ENCODE peak calls at places on chromosomes 13 and 19, in eight cellular contexts. W is endodermal cell; V is Peyer's patch; K is psoas muscle; X is astrocyte of the cerebellum; T is tibial nerve; Q is fibroblast of lung; I is CD4-positive, CD25-positive, alpha-beta regulatory T cell. N is an unnamed sample.

GRCh38 chr19:52786078-52786463 is 520 bp downstream of the ZNF600 start:
- DNase-seq in T (no peak), X (no peak), W (peak), Q (no peak), I (no peak), V (no peak), K (peak), N (no peak)

GRCh38 chr19:39588066-39588465 is 14.3 kb upstream of the LGALS13 start:
- DNase-seq in K (no peak), I (no peak), X (no peak), T (no peak), W (no peak), V (no peak), Q (no peak), N (no peak)

GRCh38 chr13:24618219-24618955 is 61.8 kb upstream of the ATP12A start:
- DNase-seq in W (no peak), T (no peak), X (no peak), K (no peak), V (peak), I (peak), Q (peak), N (no peak)

GRCh38 chr13:112711528-112712265 is 21.9 kb downstream of the ATP11A start:
- DNase-seq in T (peak), V (peak), Q (peak), K (peak), W (peak), I (no peak), X (peak), N (no peak)

GRCh38 chr19:43809762-43810696 is 7.8 kb upstream of the LYPD5 start:
- DNase-seq in W (no peak), T (no peak), Q (peak), V (no peak), I (no peak), X (peak), K (no peak), N (no peak)

GRCh38 chr19:43777163-43777700 is 3.5 kb downstream of the KCNN4 start:
- DNase-seq in W (no peak), Q (peak), I (peak), K (no peak), X (no peak), T (no peak), V (no peak), N (no peak)

GRCh38 chr13:113002206-113002821 is 33.3 kb downstream of the MCF2L start:
- DNase-seq in Q (no peak), X (no peak), V (no peak), W (peak), T (no peak), I (no peak), K (no peak), N (no peak)

GRCh38 chr19:2811221-2811722 is 8.4 kb upstream of the ZNF554 start:
- DNase-seq in K (no peak), X (no peak), V (no peak), I (no peak), W (no peak), Q (no peak), T (no peak), N (no peak)

GRCh38 chr19:55383789-55384575 is at the start of gene TMEM238:
- DNase-seq in T (no peak), X (no peak), I (peak), W (peak), V (peak), Q (peak), K (peak), N (no peak)

GRCh38 chr13:40390290-40391008 is 276.0 kb downstream of the FOXO1 start:
- DNase-seq in I (no peak), W (no peak), V (no peak), K (no peak), X (no peak), T (no peak), Q (no peak), N (no peak)

GRCh38 chr13:27878274-27878673 is 41.5 kb upstream of the PDX1 start:
- DNase-seq in I (no peak), W (no peak), X (no peak), K (no peak), V (no peak), Q (no peak), T (no peak), N (no peak)

GRCh38 chr13:53007872-53008271 is 20.7 kb upstream of the OLFM4 start:
- DNase-seq in Q (no peak), K (no peak), T (no peak), V (no peak), X (no peak), I (no peak), W (no peak), N (no peak)

GRCh38 chr19:52297601-52298358 is 811 bp downstream of the ZNF480 start:
- DNase-seq in Q (peak), V (no peak), K (no peak), W (peak), X (no peak), T (no peak), I (no peak), N (no peak)

GRCh38 chr13:87498681-87499080 is 172.5 kb upstream of the SLITRK5 start:
- DNase-seq in V (no peak), W (no peak), K (no peak), Q (peak), I (no peak), T (no peak), X (peak), N (no peak)

GRCh38 chr13:79385694-79386093 is 20.4 kb downstream of the RBM26 start:
- DNase-seq in V (no peak), K (no peak), W (no peak), Q (peak), T (no peak), X (no peak), I (no peak), N (no peak)

GRCh38 chr19:511101-511841 is 4.0 kb downstream of the TPGS1 start:
- DNase-seq in Q (peak), W (peak), V (peak), I (peak), K (no peak), T (no peak), X (no peak), N (no peak)

GRCh38 chr13:75876371-75877050 is 240.4 kb downstream of the LMO7 start:
- DNase-seq in V (peak), I (peak), X (peak), W (peak), Q (peak), T (peak), K (peak), N (peak)

GRCh38 chr13:75478659-75479058 is 3.3 kb downstream of the TBC1D4 start:
- DNase-seq in K (no peak), X (no peak), Q (no peak), W (no peak), I (no peak), V (no peak), T (no peak), N (no peak)

GRCh38 chr13:105121221-105121620 is 1414.2 kb downstream of the EFNB2 start:
- DNase-seq in Q (no peak), V (no peak), X (no peak), T (no peak), K (no peak), I (no peak), W (no peak), N (no peak)

GRCh38 chr19:35629332-35629633 is 447 bp downstream of the RBM42 start:
- DNase-seq in K (no peak), Q (no peak), X (no peak), V (no peak), T (no peak), I (no peak), W (no peak), N (no peak)

GRCh38 chr13:77928909-77929308 is 10.3 kb upstream of the EDNRB start:
- DNase-seq in K (no peak), V (no peak), I (no peak), Q (no peak), T (no peak), W (no peak), X (no peak), N (no peak)

GRCh38 chr19:35861640-35862160 is 5.0 kb downstream of the KIRREL2 start:
- DNase-seq in T (no peak), Q (no peak), X (no peak), V (no peak), I (no peak), W (peak), K (no peak), N (no peak)

GRCh38 chr19:35457173-35457572 is 9.1 kb downstream of the FFAR2 start:
- DNase-seq in K (no peak), V (no peak), Q (no peak), I (no peak), X (no peak), T (no peak), W (no peak), N (no peak)

GRCh38 chr19:49042177-49042576 is 1.5 kb upstream of the CGB5 start:
- DNase-seq in W (peak), I (no peak), V (no peak), Q (peak), X (no peak), T (no peak), K (no peak), N (no peak)

GRCh38 chr19:11530432-11530831 is 1.5 kb upstream of the ECSIT start:
- DNase-seq in X (peak), I (no peak), V (peak), K (peak), T (peak), W (peak), Q (peak), N (peak)

GRCh38 chr19:6340493-6341201 is 7.2 kb upstream of the ACER1 start:
- DNase-seq in T (no peak), V (no peak), W (peak), K (no peak), X (no peak), Q (no peak), I (no peak), N (no peak)

GRCh38 chr19:5621945-5622464 is 571 bp downstream of the SAFB2 start:
- DNase-seq in W (peak), I (no peak), K (peak), V (no peak), X (no peak), Q (no peak), T (no peak), N (no peak)

GRCh38 chr19:44847144-44848035 is 1.3 kb downstream of the NECTIN2 start:
- DNase-seq in Q (peak), W (peak), I (no peak), T (peak), K (peak), V (no peak), X (no peak), N (no peak)

GRCh38 chr19:49790866-49791265 is 22.2 kb downstream of the FUZ start:
- DNase-seq in W (no peak), K (peak), Q (no peak), T (no peak), V (no peak), X (no peak), I (no peak), N (no peak)

GRCh38 chr13:41244555-41244954 is 18.8 kb downstream of the MTRF1 start:
- DNase-seq in I (no peak), V (no peak), K (no peak), W (no peak), X (no peak), Q (no peak), T (no peak), N (no peak)

GRCh38 chr19:1027020-1027952 is 878 bp downstream of the CNN2 start:
- DNase-seq in I (no peak), W (peak), V (peak), K (no peak), Q (no peak), X (no peak), T (no peak), N (no peak)

GRCh38 chr13:62512194-62513141 is 1096.8 kb upstream of the PCDH20 start:
- DNase-seq in X (peak), V (no peak), K (no peak), Q (peak), I (no peak), W (peak), T (no peak), N (no peak)

GRCh38 chr13:33016414-33017409 is at the start of gene KL:
- DNase-seq in X (no peak), K (peak), T (no peak), Q (peak), I (no peak), W (peak), V (no peak), N (no peak)

GRCh38 chr19:12788025-12788681 is 3.1 kb upstream of the JUNB start:
- DNase-seq in I (no peak), V (no peak), X (no peak), K (no peak), Q (no peak), T (no peak), W (no peak), N (no peak)

GRCh38 chr19:18173054-18173571 is 500 bp upstream of the IFI30 start:
- DNase-seq in X (no peak), I (no peak), Q (no peak), T (peak), W (no peak), K (peak), V (peak), N (no peak)
- H3K4me3 ChIP-seq in X (peak), I (no peak), Q (peak), T (peak), W (no peak), K (peak), V (peak), N (no peak)

GRCh38 chr19:7916137-7916907 is 1.7 kb downstream of the TGFBR3L start:
- DNase-seq in W (peak), T (no peak), X (no peak), Q (no peak), I (peak), V (no peak), K (no peak), N (no peak)
- H3K4me3 ChIP-seq in W (no peak), T (no peak), X (peak), Q (peak), I (no peak), V (peak), K (peak), N (peak)

GRCh38 chr19:54209748-54210494 is 9.3 kb downstream of the RPS9 start:
- DNase-seq in X (peak), T (peak), V (peak), K (peak), I (no peak), Q (peak), W (no peak), N (peak)
- H3K4me3 ChIP-seq in X (no peak), T (no peak), V (no peak), K (no peak), I (no peak), Q (no peak), W (no peak), N (peak)

GRCh38 chr13:80664930-80665329 is 324.0 kb upstream of the SPRY2 start:
- DNase-seq in Q (peak), V (no peak), X (no peak), W (no peak), K (no peak), I (no peak), T (no peak), N (no peak)
- H3K4me3 ChIP-seq in Q (no peak), V (no peak), X (no peak), W (no peak), K (no peak), I (no peak), T (no peak), N (no peak)

DNA sequence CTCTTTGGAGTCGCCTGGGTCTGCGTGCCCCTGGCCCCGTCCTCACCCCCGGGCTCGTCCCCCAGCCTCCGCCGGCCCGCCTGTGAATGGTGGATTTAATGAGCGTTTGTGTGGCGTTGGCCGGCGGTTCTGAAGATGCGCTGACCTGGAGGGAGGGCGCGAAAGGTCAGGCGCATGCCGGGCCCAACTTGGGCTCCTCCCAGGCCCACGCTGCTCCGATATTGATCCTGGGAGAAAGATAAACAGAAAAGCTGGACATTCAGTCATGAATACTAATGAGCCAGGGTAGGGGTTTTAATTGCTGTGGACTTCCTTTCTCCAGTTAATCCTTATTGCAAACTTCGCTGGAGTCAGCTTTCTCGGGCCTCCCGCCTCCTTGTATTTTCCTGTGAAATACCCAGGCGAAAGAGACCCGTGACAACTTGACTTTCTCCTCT is 10.2 kb downstream of the ZIC2 start:
- DNase-seq in K (no peak), W (no peak), Q (no peak), X (no peak), V (no peak), I (no peak), T (no peak), N (no peak)
- H3K4me3 ChIP-seq in K (no peak), W (no peak), Q (no peak), X (peak), V (no peak), I (no peak), T (no peak), N (no peak)

GRCh38 chr19:7632340-7633203 is 947 bp downstream of the PCP2 start:
- DNase-seq in V (no peak), Q (no peak), X (no peak), I (no peak), T (no peak), W (no peak), K (no peak), N (no peak)

GRCh38 chr19:7631577-7631976 is 1.9 kb downstream of the PCP2 start:
- DNase-seq in X (no peak), K (no peak), T (no peak), I (no peak), Q (no peak), W (no peak), V (no peak), N (no peak)

GRCh38 chr19:7628589-7629311 is 595 bp downstream of the XAB2 start:
- DNase-seq in T (no peak), V (no peak), X (no peak), I (no peak), Q (no peak), K (no peak), W (no peak), N (no peak)

GRCh38 chr19:7627166-7627565 is 2.2 kb downstream of the XAB2 start:
- DNase-seq in W (no peak), Q (no peak), I (no peak), X (no peak), K (no peak), T (no peak), V (no peak), N (no peak)

GRCh38 chr19:7629347-7630054 is at the start of the genes PET100 and XAB2:
- DNase-seq in V (peak), Q (peak), W (peak), X (peak), I (peak), K (peak), T (peak), N (peak)
- H3K4me3 ChIP-seq in V (peak), Q (peak), W (peak), X (peak), I (peak), K (peak), T (peak), N (peak)